ENCODE peak calls at places on chromosomes 11 and 22, in four cellular contexts. V, E, P and T are unnamed samples.
A peak's percentile ranks its signal among the peaks of the same experiment; 100 is the strongest.

GRCh38 chr11:102446606-102447005 is 6.0 kb downstream of the TMEM123 start:
- DNase-seq in V (no peak), E (no peak), P (no peak), T (no peak)

GRCh38 chr22:45731798-45732495 is 60.3 kb downstream of the ATXN10 start:
- DNase-seq in P (no peak), V (no peak), E (no peak), T (no peak)

GRCh38 chr11:6625156-6625831 is 6.1 kb upstream of the TPP1 start:
- DNase-seq in V (no peak), P (no peak), E (no peak), T (no peak)

GRCh38 chr22:35540600-35541253 is at the start of gene RASD2:
- DNase-seq in P (no peak), E (peak; percentile 38), V (no peak), T (peak; percentile 45)

GRCh38 chr22:23583836-23584235 is 3.7 kb upstream of the IGLL1 start:
- DNase-seq in P (no peak), V (no peak), E (no peak), T (no peak)

GRCh38 chr22:25099202-25099601 is 100.5 kb upstream of the CRYBB3 start:
- DNase-seq in E (no peak), P (no peak), V (no peak), T (no peak)

GRCh38 chr22:46541536-46541935 is 4.1 kb upstream of the CELSR1 start:
- DNase-seq in E (no peak), P (no peak), V (no peak), T (no peak)

GRCh38 chr22:43401233-43401632 is 10.6 kb upstream of the MPPED1 start:
- DNase-seq in V (no peak), E (no peak), P (no peak), T (no peak)

GRCh38 chr11:122523841-122524531 is 131.5 kb upstream of the UBASH3B start:
- DNase-seq in E (peak; percentile 61), V (no peak), P (no peak), T (no peak)

GRCh38 chr22:35343664-35344550 is 37.0 kb upstream of the HMOX1 start:
- DNase-seq in V (no peak), E (no peak), P (no peak), T (no peak)

GRCh38 chr11:6629892-6630631 is 10.8 kb upstream of the TPP1 start:
- DNase-seq in P (no peak), V (no peak), E (no peak), T (no peak)

GRCh38 chr11:25981998-25982397 is 349.9 kb upstream of the ANO3 start:
- DNase-seq in V (peak; percentile 46), E (peak; percentile 15), P (no peak), T (no peak)

GRCh38 chr11:117910525-117910924 is 18.7 kb downstream of the TMPRSS13 start:
- DNase-seq in P (no peak), E (no peak), V (no peak), T (no peak)

GRCh38 chr11:129922674-129923073 is 27.3 kb upstream of the NFRKB start:
- DNase-seq in V (no peak), E (no peak), P (no peak), T (no peak)

GRCh38 chr11:112355726-112356125 is 95.1 kb upstream of the PLET1 start:
- DNase-seq in E (peak; percentile 12), P (peak; percentile 38), V (no peak), T (peak; percentile 16)

GRCh38 chr11:35187996-35188395 is 49.0 kb downstream of the CD44 start:
- DNase-seq in E (no peak), V (no peak), P (no peak), T (no peak)

GRCh38 chr11:109112748-109113378 is 309.1 kb upstream of the C11orf87 start:
- DNase-seq in V (no peak), P (no peak), E (no peak), T (no peak)

DNA sequence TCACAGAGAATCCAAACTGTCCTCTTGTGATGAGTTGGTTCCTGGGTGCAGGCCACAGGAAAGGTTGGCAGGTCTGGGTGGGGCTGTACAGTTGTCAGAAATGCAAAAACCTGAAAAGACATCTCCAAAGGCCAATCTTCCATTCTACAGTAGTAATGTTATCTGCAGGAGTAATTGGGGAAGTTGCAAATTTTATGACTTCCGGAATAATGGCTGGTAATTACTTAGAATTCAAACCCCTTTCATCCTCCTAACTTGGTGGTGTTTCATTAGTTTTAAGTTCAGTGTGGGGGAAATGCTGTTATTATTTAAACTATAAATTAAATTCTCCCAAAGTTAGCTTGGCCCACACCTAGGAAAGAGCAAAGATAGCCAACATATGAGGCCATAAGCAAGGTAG is 64.7 kb upstream of the FAT3 start:
- DNase-seq in E (no peak), V (no peak), P (no peak), T (no peak)
- TF ChIP-seq SPI1 in E (no peak), V (no peak), P (no peak), T (no peak)

DNA sequence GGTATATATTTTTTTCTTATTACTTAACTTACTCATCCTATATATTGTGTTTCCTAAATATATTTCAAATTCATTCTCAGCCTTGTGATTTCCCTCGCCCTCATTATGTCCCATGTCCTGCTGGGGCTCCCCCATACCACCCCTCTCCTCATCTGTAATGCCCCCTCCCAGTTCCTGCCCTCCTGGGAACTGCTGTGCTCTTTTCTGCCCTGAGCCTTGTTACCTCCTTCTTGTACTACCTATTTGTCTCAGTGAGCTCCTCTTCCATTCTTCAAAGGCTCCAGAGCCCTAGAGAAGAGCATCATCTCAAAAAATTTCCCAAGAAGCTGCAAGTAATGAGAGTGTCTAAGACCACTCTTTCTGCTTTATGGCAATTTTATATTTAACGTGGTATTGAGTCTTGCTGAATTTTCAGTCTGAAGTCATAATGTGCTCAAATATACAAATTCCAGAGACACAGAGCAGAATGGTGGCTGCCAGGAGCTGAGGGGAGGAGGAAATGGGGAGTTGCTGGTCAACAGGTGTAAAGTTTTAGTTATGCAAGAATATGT is 66.5 kb upstream of the TOP3B start:
- DNase-seq in E (no peak), P (no peak), V (no peak), T (no peak)
- TF ChIP-seq SPI1 in E (no peak), P (no peak), V (no peak), T (no peak)

GRCh38 chr22:19535001-19535400 is 10.8 kb upstream of the CLDN5 start:
- DNase-seq in P (no peak), E (no peak), V (no peak), T (no peak)
- TF ChIP-seq SPI1 in P (peak; percentile 59), E (no peak), V (no peak), T (no peak)

GRCh38 chr22:41021655-41022454 is 70.5 kb upstream of the EP300 start:
- DNase-seq in P (peak; percentile 77), V (no peak), E (peak; percentile 87), T (peak; percentile 54)
- TF ChIP-seq SPI1 in P (peak; percentile 44), V (peak; percentile 22), E (peak; percentile 60), T (peak; percentile 19)

DNA sequence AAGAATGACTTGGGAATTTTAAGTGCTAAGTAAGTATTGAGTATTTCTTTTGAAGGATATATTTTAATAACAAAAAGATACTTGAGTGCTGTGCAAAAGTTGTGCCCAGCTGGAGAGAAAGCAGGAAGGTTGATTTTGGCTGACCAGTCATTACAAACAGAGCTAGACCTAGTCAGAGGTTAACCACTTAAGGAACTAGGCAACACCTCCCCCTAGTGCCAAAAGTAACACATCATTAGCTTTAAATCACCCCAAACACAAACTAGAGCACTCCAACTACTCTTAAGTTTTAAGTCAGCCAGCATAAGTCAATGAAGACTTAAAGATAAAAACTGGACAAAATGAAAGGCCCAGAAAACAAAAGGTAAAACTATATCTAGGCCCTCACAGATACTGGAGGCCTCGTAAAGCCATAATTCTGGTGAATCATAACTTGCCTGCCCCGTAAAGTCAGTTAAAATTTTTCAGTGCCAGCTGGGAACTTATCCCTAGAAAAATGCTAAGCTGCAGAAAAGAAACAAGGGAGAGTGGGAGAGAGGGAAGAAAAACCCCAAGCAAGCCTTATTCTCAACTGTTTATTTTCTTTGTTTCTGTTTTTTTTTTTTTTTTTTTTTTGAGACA is 4.6 kb downstream of the TMEM9B start:
- DNase-seq in P (peak; percentile 74), V (peak; percentile 65), E (peak; percentile 54), T (peak; percentile 57)
- TF ChIP-seq SPI1 in P (no peak), V (no peak), E (no peak), T (no peak)

DNA sequence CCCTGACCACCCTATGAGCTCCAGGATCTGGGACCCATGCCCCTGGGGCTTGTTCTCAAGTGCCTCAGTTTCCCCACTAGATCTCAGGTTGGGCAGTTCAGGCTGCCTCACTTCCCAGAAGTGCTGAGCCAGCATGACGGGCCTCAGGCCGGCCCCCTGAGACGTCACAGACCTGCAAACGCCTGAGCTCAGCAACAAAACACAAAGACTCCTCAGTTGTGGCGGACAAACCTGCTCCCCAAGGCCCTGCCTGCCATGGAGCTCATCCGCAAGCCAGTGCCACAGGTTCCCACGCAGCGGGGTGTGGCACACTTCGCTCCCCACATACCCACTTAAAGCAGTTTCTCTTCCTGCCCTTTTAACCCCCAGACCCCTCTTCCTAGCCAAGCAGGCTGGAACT is 45.2 kb downstream of the NECTIN1 start:
- DNase-seq in V (no peak), E (no peak), P (no peak), T (no peak)
- TF ChIP-seq SPI1 in V (no peak), E (no peak), P (no peak), T (no peak)

GRCh38 chr11:62458212-62459002 is 39.6 kb downstream of the SCGB1A1 start:
- DNase-seq in P (peak; percentile 67), E (no peak), V (no peak), T (no peak)
- TF ChIP-seq SPI1 in P (no peak), E (no peak), V (no peak), T (no peak)

GRCh38 chr11:47185305-47186075 is 744 bp downstream of the PACSIN3 start:
- DNase-seq in P (no peak), E (no peak), V (no peak), T (no peak)
- TF ChIP-seq SPI1 in P (no peak), E (no peak), V (no peak), T (no peak)

GRCh38 chr11:3092603-3093141 is 35.4 kb upstream of the CARS1 start:
- DNase-seq in E (no peak), P (no peak), V (no peak), T (peak; percentile 19)

GRCh38 chr11:3095712-3096361 is 38.6 kb upstream of the CARS1 start:
- DNase-seq in V (no peak), P (no peak), E (no peak), T (no peak)

GRCh38 chr11:3091846-3092602 is 34.8 kb upstream of the CARS1 start:
- DNase-seq in E (peak; percentile 71), V (peak; percentile 19), P (peak; percentile 88), T (peak; percentile 97)

GRCh38 chr11:3093281-3094191 is 36.3 kb upstream of the CARS1 start:
- DNase-seq in V (no peak), E (no peak), P (no peak), T (no peak)

DNA sequence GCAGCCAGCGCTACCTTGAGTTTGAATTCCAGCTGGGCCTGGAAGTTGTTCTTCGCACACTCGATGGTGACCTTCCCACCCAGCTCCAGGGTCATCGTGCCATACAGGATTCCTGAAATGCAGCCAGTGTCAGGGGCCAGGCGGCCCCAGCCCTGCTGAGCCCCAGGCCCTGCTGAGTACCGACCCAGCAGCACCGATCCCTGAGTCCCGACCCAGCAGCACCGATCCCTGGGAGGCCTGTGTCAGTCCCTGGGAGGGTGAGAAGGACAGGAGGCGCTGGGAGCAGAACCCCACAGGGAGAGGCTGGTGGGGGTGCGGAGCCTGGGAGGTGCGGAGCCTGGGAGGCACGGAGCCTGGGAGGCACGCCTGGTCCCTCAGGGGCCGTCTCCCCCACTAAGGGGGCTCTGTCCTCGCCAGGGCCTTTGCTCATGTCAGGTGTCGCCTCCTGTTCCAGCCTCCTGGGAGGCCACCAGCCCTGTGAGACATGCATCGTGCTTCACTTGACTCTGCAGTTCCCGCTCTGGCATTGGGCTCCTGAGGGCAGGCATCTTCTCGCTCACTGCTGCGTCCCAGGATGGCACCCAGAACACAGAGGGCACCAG is 37.1 kb upstream of the CARS1 start:
- DNase-seq in P (no peak), V (no peak), E (no peak), T (no peak)
- TF ChIP-seq SPI1 in P (no peak), V (no peak), E (no peak), T (no peak)